ENCODE peak calls at places on chromosome 1, in five cellular contexts. N is thoracic aorta, M is fibroblast of villous mesenchyme, O is tibial artery, Z is AG04449. S is an unnamed sample.

GRCh38 chr1:175188936-175189335 is 3.6 kb downstream of the KIAA0040 start:
- DNase-seq in N (no peak), M (no peak), O (peak), Z (no peak), S (no peak)

GRCh38 chr1:235465066-235465465 is 39.2 kb downstream of the B3GALNT2 start:
- DNase-seq in N (no peak), M (no peak), O (no peak), Z (no peak), S (no peak)

GRCh38 chr1:60823151-60823550 is 259.2 kb upstream of the NFIA start:
- DNase-seq in N (no peak), M (no peak), O (no peak), Z (no peak), S (no peak)

GRCh38 chr1:32240140-32240951 is 6.7 kb upstream of the FAM167B start:
- DNase-seq in N (peak), M (peak), O (peak), Z (no peak), S (peak)

GRCh38 chr1:91830242-91831131 is 55.5 kb downstream of the TGFBR3 start:
- DNase-seq in N (peak), M (peak), O (peak), Z (peak), S (peak)

GRCh38 chr1:233172201-233172600 is 123.3 kb downstream of the PCNX2 start:
- DNase-seq in N (no peak), M (peak), O (no peak), Z (no peak), S (no peak)

GRCh38 chr1:171654705-171655214 is 2.3 kb upstream of the MYOC start:
- DNase-seq in N (no peak), M (no peak), O (no peak), Z (no peak), S (no peak)

GRCh38 chr1:85502625-85503083 is 37.7 kb upstream of the DDAH1 start:
- DNase-seq in N (no peak), M (peak), O (peak), Z (no peak), S (no peak)

GRCh38 chr1:114485286-114485685 is 25.7 kb downstream of the TRIM33 start:
- DNase-seq in N (no peak), M (peak), O (no peak), Z (no peak), S (no peak)

GRCh38 chr1:26740958-26741357 is 45.1 kb downstream of the ARID1A start:
- DNase-seq in N (no peak), M (no peak), O (no peak), Z (no peak), S (no peak)

GRCh38 chr1:184828369-184828717 is 73.7 kb upstream of the EDEM3 start:
- DNase-seq in N (no peak), M (no peak), O (no peak), Z (no peak), S (no peak)
- TF ChIP-seq CTCF in N (no peak), M (no peak), O (no peak), Z (no peak), S (no peak)

DNA sequence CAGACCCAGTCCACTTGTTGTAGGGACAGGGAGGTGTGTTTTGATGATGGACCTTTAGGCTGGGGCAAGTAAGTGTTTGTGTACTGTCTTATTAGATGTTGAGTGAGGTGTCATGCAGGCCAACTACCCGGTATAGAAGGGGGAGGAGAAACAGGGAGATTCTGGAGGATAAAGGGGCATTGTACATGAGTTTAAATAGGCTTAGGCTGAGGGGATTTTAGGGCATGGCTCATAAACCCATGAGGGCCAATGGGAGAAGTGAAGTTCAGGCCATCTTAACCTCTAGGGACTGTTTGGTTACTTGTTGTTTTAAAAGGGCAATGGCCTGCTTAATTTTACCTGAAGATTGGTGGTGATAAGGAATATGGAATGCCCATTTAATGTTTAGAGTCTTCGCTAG is 38.2 kb upstream of the PLA2G5 start:
- DNase-seq in N (no peak), M (no peak), O (no peak), Z (no peak), S (no peak)
- H3K4me3 ChIP-seq in N (no peak), M (no peak), O (no peak), Z (no peak), S (no peak)

DNA sequence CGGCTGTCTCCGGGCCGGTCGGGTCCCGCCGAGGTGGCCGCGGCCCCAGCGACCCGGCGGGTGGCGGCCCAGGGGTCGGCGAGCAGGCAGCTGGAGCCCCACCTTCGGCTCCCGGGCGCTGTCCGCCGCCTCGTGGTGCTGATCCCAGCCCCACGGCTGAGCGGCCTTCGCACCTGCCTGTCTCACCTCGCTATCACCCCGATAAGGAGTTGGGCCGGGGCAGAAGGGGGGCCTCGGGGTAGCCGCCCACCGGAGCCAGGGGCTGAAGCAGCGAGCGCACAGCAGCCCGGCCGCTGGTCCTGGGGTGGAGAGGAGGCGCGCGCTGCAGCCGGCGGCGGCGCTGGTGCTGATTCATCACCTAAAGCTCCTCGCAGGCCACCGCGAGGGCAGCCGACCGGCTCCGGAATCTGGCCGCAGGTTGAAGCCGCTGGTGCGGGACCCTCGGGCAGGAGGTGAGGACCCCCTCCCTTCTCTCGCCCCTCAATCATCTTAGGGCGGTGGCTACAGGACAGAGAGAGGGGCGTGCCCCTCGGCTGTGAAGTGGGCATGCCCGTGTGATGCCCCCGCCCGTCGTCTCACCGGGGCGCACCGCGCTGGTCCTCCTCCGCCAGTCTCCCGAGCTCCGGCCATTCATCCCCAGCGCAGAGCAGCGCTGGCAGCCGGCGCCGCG is 577 bp downstream of the TRIM67 start:
- DNase-seq in N (no peak), M (peak), O (no peak), Z (no peak), S (no peak)
- TF ChIP-seq CTCF in N (no peak), M (no peak), O (no peak), Z (no peak), S (no peak)

DNA sequence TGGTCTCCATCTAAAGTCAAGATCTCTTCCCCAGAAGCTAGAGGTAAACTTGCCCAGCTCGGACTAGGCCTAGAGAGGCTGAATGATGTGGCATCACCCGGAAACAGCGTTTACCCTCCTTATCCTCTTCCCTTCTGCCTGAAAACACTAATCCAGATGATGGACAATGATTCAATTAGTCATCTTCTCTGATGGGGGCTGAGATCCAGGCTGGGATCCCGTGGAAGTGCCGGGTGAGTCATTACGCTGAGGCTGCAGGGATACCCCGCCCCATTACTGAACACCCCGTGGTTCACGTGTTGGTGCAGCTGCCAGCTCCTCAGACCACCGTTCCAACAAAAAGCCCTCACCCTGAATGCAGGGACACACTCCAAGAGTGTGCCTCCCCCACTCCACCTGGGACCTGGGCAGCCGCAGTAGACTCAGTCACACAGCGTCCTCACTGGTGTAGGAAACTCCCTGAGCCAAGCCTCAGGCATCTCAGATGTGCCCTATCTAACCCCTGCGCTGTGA is 2.0 kb downstream of the S100A6 start:
- DNase-seq in N (peak), M (peak), O (peak), Z (no peak), S (no peak)
- H3K4me3 ChIP-seq in N (peak), M (peak), O (peak), Z (peak), S (peak)

S was measured in breast epithelium.